ENCODE peak calls at places on chromosome 7, in five cellular contexts. S is psoas muscle, E is mesenchymal stem cell, X is cardiac fibroblast, I is GM23248. O is an unnamed sample.

GRCh38 chr7:139769066-139769465 is 8.7 kb downstream of the HIPK2 start:
- DNase-seq in S (no peak), E (peak), X (no peak), I (no peak), O (no peak)

GRCh38 chr7:149196705-149197171 is 1.4 kb downstream of the ZNF282 start:
- DNase-seq in S (no peak), E (peak), X (peak), I (peak), O (no peak)

GRCh38 chr7:83161851-83162401 is 758 bp downstream of the PCLO start:
- DNase-seq in S (no peak), E (no peak), X (no peak), I (no peak), O (no peak)

GRCh38 chr7:158274404-158274811 is 313.2 kb downstream of the PTPRN2 start:
- DNase-seq in S (no peak), E (no peak), X (no peak), I (no peak), O (no peak)

GRCh38 chr7:69091476-69091875 is 506.8 kb upstream of the AUTS2 start:
- DNase-seq in S (no peak), E (no peak), X (no peak), I (no peak), O (no peak)

GRCh38 chr7:75889826-75890225 is 11.0 kb downstream of the RHBDD2 start:
- DNase-seq in S (no peak), E (no peak), X (peak), I (peak), O (no peak)

GRCh38 chr7:35970458-35970857 is 169.6 kb downstream of the SEPTIN7 start:
- DNase-seq in S (no peak), E (no peak), X (no peak), I (no peak), O (no peak)

GRCh38 chr7:69800495-69800894 is 202.2 kb downstream of the AUTS2 start:
- DNase-seq in S (no peak), E (peak), X (no peak), I (peak), O (no peak)

GRCh38 chr7:129401968-129402860 is 32.0 kb upstream of the STRIP2 start:
- DNase-seq in S (no peak), E (peak), X (peak), I (peak), O (no peak)

GRCh38 chr7:150384406-150385239 is 5.5 kb downstream of the ZNF775 start:
- DNase-seq in S (no peak), E (no peak), X (no peak), I (no peak), O (no peak)

GRCh38 chr7:113810108-113810748 is 108.6 kb downstream of the PPP1R3A start:
- DNase-seq in S (no peak), E (no peak), X (no peak), I (peak), O (no peak)

GRCh38 chr7:133434246-133434865 is 181.5 kb downstream of the EXOC4 start:
- DNase-seq in S (no peak), E (peak), X (peak), I (peak), O (no peak)

GRCh38 chr7:26046878-26047277 is 105.1 kb upstream of the NFE2L3 start:
- DNase-seq in S (no peak), E (no peak), X (no peak), I (no peak), O (no peak)

GRCh38 chr7:155483868-155484325 is 26.0 kb downstream of the EN2 start:
- DNase-seq in S (no peak), E (no peak), X (no peak), I (no peak), O (no peak)

GRCh38 chr7:70463332-70463938 is 668.5 kb upstream of the GALNT17 start:
- DNase-seq in S (no peak), E (no peak), X (no peak), I (no peak), O (no peak)

GRCh38 chr7:16129431-16130126 is 291.8 kb downstream of the CRPPA start:
- DNase-seq in S (no peak), E (peak), X (peak), I (peak), O (no peak)

DNA sequence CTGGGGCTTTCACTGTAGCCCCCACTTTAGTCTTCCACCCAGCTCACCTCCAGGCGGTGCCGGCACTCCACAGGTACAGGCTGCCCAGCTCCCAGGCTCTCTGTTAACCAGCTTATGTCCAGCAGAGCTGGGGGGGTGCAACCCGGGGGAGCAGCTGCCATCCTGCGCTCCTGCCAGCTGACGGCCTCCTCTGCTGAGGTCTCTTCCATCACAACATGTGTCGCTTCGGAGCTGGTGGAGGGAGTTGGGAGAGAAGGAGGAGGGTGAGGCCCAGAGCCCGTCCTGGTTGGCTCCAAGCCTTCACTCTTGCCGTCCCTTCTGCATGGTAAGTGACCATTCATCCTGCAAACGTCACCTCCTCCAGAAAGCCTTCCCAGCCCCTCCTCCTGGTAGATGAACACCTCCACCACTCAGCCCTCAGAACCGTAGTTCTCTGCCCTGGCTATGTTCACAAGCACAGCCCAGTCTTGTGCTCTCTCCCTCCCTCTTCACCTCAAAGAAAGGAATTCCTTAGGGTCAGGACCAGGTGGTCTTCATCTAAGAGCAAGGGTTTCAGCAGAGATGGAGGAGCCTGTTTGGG is 1.6 kb downstream of the POLM start:
- DNase-seq in S (peak), E (no peak), X (no peak), I (no peak), O (peak)
- H3K4me3 ChIP-seq in S (peak), E (no peak), X (no peak), I (peak), O (peak)

GRCh38 chr7:130940326-130940725 is 206.3 kb upstream of the KLF14 start:
- DNase-seq in S (no peak), E (no peak), X (peak), I (no peak), O (no peak)
- H3K4me3 ChIP-seq in S (peak), E (no peak), X (peak), I (no peak), O (peak)

GRCh38 chr7:41706228-41706930 is 3.5 kb upstream of the INHBA start:
- DNase-seq in S (no peak), E (no peak), X (no peak), I (no peak), O (no peak)
- H3K4me3 ChIP-seq in S (peak), E (no peak), X (peak), I (no peak), O (no peak)

DNA sequence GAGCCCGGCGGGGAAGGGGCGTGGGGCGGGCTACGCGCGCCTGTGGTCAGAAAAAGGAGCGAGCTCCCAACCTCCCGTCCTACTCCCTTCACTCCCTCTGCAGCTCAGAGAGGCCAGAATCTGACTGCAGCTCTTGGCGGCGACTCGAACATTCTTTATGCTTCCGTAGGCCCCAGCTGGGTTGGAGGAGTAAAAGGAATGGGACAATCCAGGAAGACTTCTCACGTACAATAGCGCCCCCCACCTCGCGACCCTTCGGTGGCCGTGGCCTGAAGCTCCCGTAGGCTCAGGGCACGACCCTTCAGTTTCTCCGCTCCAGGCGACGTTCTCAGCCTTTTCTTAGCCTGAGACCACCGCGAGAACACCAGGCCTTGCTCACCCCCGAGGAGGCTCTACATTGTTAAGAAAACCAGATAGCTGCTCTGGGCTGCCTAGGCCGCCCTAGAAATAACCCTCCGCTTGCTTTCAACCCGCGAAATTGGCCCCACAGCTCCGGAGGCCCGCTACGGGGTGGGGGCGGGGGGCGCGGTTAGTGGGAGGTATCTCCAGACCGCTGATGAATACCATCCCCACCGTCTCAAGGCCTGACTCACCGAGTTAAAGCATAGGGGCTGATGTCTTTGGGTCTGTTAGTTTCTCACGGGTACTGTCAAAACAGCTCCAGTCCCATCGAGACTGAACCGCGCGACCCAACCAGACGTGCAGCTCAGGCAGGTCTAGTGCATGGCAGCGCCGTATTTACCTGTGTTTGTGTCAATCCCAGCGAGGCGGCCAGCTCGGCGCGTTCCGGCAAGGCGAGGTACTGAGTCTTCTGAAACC is 3.0 kb downstream of the DLX5 start:
- DNase-seq in S (no peak), E (no peak), X (no peak), I (no peak), O (no peak)
- H3K4me3 ChIP-seq in S (peak), E (no peak), X (no peak), I (no peak), O (peak)

DNA sequence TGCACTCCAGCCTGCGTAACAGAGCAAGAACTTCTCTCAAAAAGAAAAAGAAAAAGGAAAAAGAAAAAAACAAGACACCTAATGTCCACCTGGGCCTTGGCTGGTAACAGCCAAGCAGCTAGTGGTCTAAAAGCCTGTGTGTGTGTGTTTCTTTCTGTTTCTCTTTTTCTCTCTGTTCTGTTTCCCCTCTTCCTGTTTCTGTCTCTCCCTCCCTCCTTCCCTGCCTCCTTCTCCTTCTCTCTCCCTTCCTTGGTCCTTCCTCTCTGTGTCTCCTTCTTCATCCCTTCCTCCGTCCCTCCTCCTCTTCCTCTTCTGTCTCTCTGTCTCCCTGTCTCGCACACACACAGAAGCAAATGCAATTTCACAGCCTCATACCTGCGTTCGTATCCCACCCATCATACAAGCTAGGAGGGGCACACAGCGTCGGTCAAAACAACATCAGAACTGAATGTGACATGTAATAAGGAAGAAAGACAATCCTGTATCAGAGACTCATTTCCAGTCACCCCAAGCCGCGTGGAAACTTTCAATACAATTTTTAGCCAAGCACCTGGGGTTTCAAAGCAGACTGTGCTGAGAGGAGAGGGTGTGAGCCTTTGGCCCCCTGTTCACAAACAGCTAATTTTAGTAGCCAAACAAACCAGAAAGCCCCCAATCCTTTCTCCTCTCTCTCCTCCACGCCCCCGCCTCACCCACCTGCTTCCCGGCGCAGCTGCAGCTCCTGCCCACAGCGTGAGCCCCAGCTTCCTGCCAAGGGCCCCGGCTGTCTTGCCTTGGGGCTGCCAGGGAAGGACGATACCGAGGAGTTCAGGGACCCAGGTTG is 50.2 kb upstream of the GNA12 start:
- DNase-seq in S (no peak), E (no peak), X (no peak), I (no peak), O (no peak)
- H3K4me3 ChIP-seq in S (no peak), E (no peak), X (no peak), I (no peak), O (no peak)

GRCh38 chr7:101294039-101294831 is 27.4 kb downstream of the IFT22 start:
- DNase-seq in S (no peak), E (no peak), X (no peak), I (no peak), O (no peak)
- H3K4me3 ChIP-seq in S (no peak), E (no peak), X (no peak), I (no peak), O (no peak)

GRCh38 chr7:131945313-131945831 is 388.9 kb upstream of the PODXL start:
- DNase-seq in S (peak), E (peak), X (peak), I (peak), O (peak)
- H3K4me3 ChIP-seq in S (peak), E (no peak), X (no peak), I (peak), O (no peak)